ENCODE peak calls at places on chromosomes 16 and 17, in nine cellular contexts. F is DND-41, X is coronary artery, W is HCT116, A is lower lobe of right lung, Z is GM06990, B is AG09309, M is fibroblast of the aortic adventitia, I is cardiac muscle cell. N is an unnamed sample.

GRCh38 chr16:81624718-81625543 is 154.2 kb upstream of the PLCG2 start:
- DNase-seq in F (no peak), X (no peak), W (no peak), A (no peak), Z (peak; percentile 38), B (no peak), M (no peak), I (no peak), N (no peak)

GRCh38 chr16:55625843-55626242 is 29.9 kb upstream of the SLC6A2 start:
- DNase-seq in F (no peak), X (no peak), W (no peak), A (no peak), Z (no peak), B (no peak), M (no peak), I (no peak), N (no peak)

GRCh38 chr17:2939714-2940351 is 123.6 kb downstream of the OR1D5 start:
- DNase-seq in F (no peak), X (no peak), W (no peak), A (peak; percentile 60), Z (no peak), B (no peak), M (no peak), I (no peak), N (no peak)

GRCh38 chr16:12902511-12903324 is 1.3 kb downstream of the SHISA9 start:
- DNase-seq in F (no peak), X (no peak), W (no peak), A (no peak), Z (no peak), B (no peak), M (no peak), I (no peak), N (no peak)

GRCh38 chr16:76955629-76956028 is 235.4 kb upstream of the MON1B start:
- DNase-seq in F (no peak), X (no peak), W (no peak), A (no peak), Z (no peak), B (no peak), M (peak; percentile 26), I (peak; percentile 35), N (no peak)

GRCh38 chr17:20264996-20265395 is 202.3 kb downstream of the LGALS9B start:
- DNase-seq in F (no peak), X (no peak), W (no peak), A (no peak), Z (no peak), B (no peak), M (no peak), I (no peak), N (no peak)

GRCh38 chr17:17848311-17848710 is 11.5 kb upstream of the SREBF1 start:
- DNase-seq in F (no peak), X (no peak), W (no peak), A (no peak), Z (no peak), B (no peak), M (no peak), I (no peak), N (no peak)

GRCh38 chr17:80455328-80455710 is 21.1 kb downstream of the NPTX1 start:
- DNase-seq in F (no peak), X (no peak), W (peak; percentile 34), A (no peak), Z (no peak), B (no peak), M (no peak), I (no peak), N (no peak)

GRCh38 chr16:12462690-12463646 is 340.7 kb downstream of the CPPED1 start:
- DNase-seq in F (no peak), X (no peak), W (no peak), A (no peak), Z (no peak), B (peak; percentile 25), M (no peak), I (peak; percentile 63), N (peak; percentile 26)

DNA sequence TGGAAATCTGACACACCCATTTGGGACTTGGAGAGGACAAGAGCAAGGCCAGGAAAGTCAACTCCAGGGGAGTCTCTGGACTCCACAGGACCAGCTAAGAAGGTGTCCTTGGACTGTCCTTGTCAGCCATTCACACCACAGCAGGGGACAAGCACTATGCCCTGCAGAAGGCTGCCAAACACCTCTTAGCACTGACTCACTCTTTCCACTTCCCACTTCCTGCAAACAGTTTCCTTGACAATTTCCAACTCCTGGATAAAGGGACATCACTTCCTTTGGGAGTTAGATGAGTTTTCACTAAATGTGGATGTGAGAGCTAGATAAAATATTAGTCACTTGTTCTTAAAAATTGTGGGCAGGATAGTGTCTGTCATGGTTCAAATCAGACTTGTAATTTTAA is 37.8 kb upstream of the BCAR1 start:
- DNase-seq in F (no peak), X (no peak), W (peak; percentile 51), A (no peak), Z (no peak), B (no peak), M (peak; percentile 60), I (peak; percentile 63), N (no peak)
- H3K4me3 ChIP-seq in F (no peak overlapping the region), X (no peak overlapping the region), W (no peak overlapping the region), A (no peak overlapping the region), Z (no peak overlapping the region), B (no peak overlapping the region), M (no peak overlapping the region), I (no peak overlapping the region), N (no peak overlapping the region)

GRCh38 chr16:3295209-3295608 is 10.0 kb downstream of the TIGD7 start:
- DNase-seq in F (no peak), X (no peak), W (no peak), A (no peak), Z (no peak), B (no peak), M (no peak), I (no peak), N (no peak)

GRCh38 chr16:3289998-3290673 is 6.8 kb downstream of the ZNF263 start:
- DNase-seq in F (no peak), X (no peak), W (no peak), A (no peak), Z (no peak), B (no peak), M (no peak), I (no peak), N (no peak)

GRCh38 chr16:3292604-3293003 is 9.3 kb downstream of the ZNF263 start:
- DNase-seq in F (no peak), X (no peak), W (no peak), A (no peak), Z (no peak), B (peak; percentile 29), M (no peak), I (no peak), N (no peak)

DNA sequence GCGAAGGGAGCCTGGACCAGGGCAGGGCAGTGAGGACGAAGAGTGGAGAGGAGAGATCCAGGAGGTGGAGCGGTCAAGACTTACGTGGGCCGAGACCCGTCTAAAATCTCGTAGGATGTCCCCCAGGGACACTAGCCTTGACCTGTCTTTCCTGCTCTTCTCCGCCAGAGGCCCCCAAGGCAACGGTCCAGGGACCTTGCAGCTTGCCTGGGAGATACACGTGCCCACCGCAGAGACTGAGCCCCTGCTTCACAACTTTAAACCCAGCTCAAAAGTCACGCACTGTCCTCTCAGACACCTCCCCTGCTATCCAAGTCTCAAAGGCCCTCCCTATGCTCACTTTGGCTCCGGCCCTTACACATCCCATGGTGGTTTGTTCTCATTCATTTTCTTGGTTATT is 9.4 kb downstream of the TIGD7 start:
- DNase-seq in F (no peak), X (no peak), W (no peak), A (no peak), Z (no peak), B (no peak), M (no peak), I (no peak), N (no peak)
- TF ChIP-seq CTCF in F (no peak), X (no peak), W (no peak), A (no peak), Z (no peak), B (no peak), M (no peak), I (no peak), N (no peak)

DNA sequence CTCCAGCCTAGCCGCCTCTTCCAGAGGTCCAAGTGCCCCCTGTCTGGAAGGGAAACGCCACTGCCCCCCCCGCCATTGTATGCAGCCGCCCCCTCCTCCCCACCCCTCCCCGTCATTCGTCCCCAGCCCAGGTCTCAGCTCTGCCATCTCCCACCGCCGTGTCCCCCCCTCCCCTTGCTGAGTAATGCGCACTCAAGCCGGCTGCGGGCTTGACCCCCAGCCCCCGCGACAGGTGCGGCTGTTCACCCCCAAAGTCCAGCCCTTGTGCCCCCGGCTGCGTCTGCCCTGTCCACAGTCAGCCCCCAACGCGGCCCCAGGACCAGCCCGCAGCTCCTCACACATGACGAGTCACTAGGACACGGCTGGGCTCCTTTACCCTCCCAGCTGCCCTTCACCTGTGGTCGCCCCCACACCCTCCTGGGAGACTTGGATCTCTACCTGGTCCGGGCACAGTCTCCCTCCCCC is 595 bp downstream of the GPRC5B start:
- DNase-seq in F (no peak), X (no peak), W (no peak), A (peak; percentile 47), Z (no peak), B (no peak), M (no peak), I (no peak), N (no peak)
- H3K4me3 ChIP-seq in F (no peak overlapping the region), X (peak overlapping the region; percentile 71), W (peak overlapping the region; percentile 58), A (peak overlapping the region; percentile 64), Z (no peak overlapping the region), B (peak overlapping the region; percentile 66), M (peak overlapping the region; percentile 85), I (peak overlapping the region; percentile 83), N (peak overlapping the region; percentile 47)

GRCh38 chr16:74574146-74574545 is 32.8 kb downstream of the GLG1 start:
- DNase-seq in F (no peak), X (no peak), W (no peak), A (no peak), Z (no peak), B (no peak), M (no peak), I (no peak), N (no peak)

GRCh38 chr16:74575805-74576643 is 30.9 kb downstream of the GLG1 start:
- DNase-seq in F (no peak), X (no peak), W (no peak), A (no peak), Z (no peak), B (no peak), M (no peak), I (no peak), N (no peak)

GRCh38 chr16:74573622-74574021 is 33.3 kb downstream of the GLG1 start:
- DNase-seq in F (no peak), X (no peak), W (no peak), A (no peak), Z (no peak), B (no peak), M (no peak), I (no peak), N (no peak)

GRCh38 chr16:74577882-74578366 is 29.0 kb downstream of the GLG1 start:
- DNase-seq in F (no peak), X (no peak), W (peak; percentile 94), A (no peak), Z (peak; percentile 55), B (peak; percentile 23), M (peak; percentile 50), I (no peak), N (peak; percentile 29)

DNA sequence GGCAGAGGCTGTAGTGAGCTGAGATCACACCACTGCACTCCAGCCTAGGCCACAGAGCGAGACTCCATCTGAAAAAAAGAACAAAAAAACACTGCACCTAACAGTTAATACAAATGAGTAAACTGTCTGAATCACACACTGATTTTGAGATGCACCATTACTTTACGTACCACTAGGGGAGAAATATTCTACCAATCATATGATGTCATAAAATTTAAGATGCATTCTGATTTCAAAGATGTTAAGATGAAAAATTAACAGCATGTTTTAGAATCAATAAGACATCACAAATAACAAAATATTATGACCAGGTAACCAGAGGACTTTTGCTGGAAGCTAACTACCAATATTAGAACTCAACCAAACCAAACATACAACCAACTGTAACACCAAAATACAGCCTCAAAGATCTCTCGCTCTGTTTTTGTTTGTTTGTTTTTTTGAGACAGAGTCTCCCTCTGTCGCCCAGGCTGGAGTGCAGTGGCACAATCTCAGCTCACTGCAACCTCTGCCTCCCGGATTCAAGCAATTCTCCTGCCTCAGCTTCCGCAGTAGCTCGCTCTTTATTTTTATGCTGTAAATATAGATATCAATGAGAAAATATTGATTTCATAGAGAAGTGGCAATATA is 31.6 kb downstream of the GLG1 start:
- DNase-seq in F (no peak), X (no peak), W (no peak), A (no peak), Z (no peak), B (no peak), M (no peak), I (no peak), N (no peak)
- TF ChIP-seq CTCF in F (peak; percentile 3), X (no peak), W (no peak), A (no peak), Z (no peak), B (no peak), M (no peak), I (no peak), N (no peak)